ENCODE peak calls at places on chromosomes 6 and 20, in five cellular contexts. One of them, this sample, is unnamed.
A peak's percentile ranks its signal among the peaks of the same experiment; 100 is the strongest.

GRCh38 chr6:90000864-90001731 is 106.8 kb downstream of the GJA10 start:
- DNase-seq in cardiac muscle cell: no peak
- DNase-seq in ovary: no peak
- DNase-seq in tibial nerve: no peak
- DNase-seq in lower lobe of right lung: no peak
- DNase-seq in this sample: no peak

GRCh38 chr6:99349620-99350141 is at the start of gene FAXC:
- DNase-seq in cardiac muscle cell: peak; percentile 43
- DNase-seq in ovary: peak; percentile 31
- DNase-seq in tibial nerve: no peak
- DNase-seq in lower lobe of right lung: peak; percentile 73
- DNase-seq in this sample: peak; percentile 88

GRCh38 chr6:160455484-160456213 is 107.5 kb downstream of the SLC22A3 start:
- DNase-seq in tibial nerve: peak; percentile 54
- DNase-seq in ovary: peak; percentile 86
- DNase-seq in lower lobe of right lung: peak; percentile 55
- DNase-seq in cardiac muscle cell: peak; percentile 67
- DNase-seq in this sample: peak; percentile 39

GRCh38 chr6:152089992-152090391 is 282.5 kb downstream of the ESR1 start:
- DNase-seq in cardiac muscle cell: no peak
- DNase-seq in lower lobe of right lung: no peak
- DNase-seq in ovary: no peak
- DNase-seq in tibial nerve: no peak
- DNase-seq in this sample: no peak

GRCh38 chr6:89475634-89476033 is 42.7 kb downstream of the ANKRD6 start:
- DNase-seq in ovary: no peak
- DNase-seq in cardiac muscle cell: no peak
- DNase-seq in tibial nerve: no peak
- DNase-seq in lower lobe of right lung: no peak
- DNase-seq in this sample: no peak

GRCh38 chr20:17849111-17849900 is 119.3 kb downstream of the SNX5 start:
- DNase-seq in ovary: no peak
- DNase-seq in cardiac muscle cell: no peak
- DNase-seq in tibial nerve: no peak
- DNase-seq in lower lobe of right lung: no peak
- DNase-seq in this sample: no peak

GRCh38 chr6:112205521-112206458 is 48.6 kb downstream of the LAMA4 start:
- DNase-seq in tibial nerve: no peak
- DNase-seq in ovary: no peak
- DNase-seq in cardiac muscle cell: peak; percentile 21
- DNase-seq in lower lobe of right lung: no peak
- DNase-seq in this sample: no peak

GRCh38 chr20:63036266-63036665 is 29.5 kb upstream of the BHLHE23 start:
- DNase-seq in tibial nerve: no peak
- DNase-seq in ovary: peak; percentile 10
- DNase-seq in lower lobe of right lung: peak; percentile 31
- DNase-seq in cardiac muscle cell: no peak
- DNase-seq in this sample: peak; percentile 26

GRCh38 chr6:52512199-52512598 is 64.7 kb downstream of the TRAM2 start:
- DNase-seq in cardiac muscle cell: no peak
- DNase-seq in lower lobe of right lung: no peak
- DNase-seq in ovary: peak; percentile 70
- DNase-seq in tibial nerve: peak; percentile 40
- DNase-seq in this sample: no peak

GRCh38 chr20:36466089-36466488 is 75.2 kb upstream of the MYL9 start:
- DNase-seq in cardiac muscle cell: no peak
- DNase-seq in tibial nerve: no peak
- DNase-seq in ovary: no peak
- DNase-seq in lower lobe of right lung: no peak
- DNase-seq in this sample: no peak

GRCh38 chr6:134094436-134094835 is 42.0 kb upstream of the SLC2A12 start:
- DNase-seq in lower lobe of right lung: no peak
- DNase-seq in tibial nerve: no peak
- DNase-seq in cardiac muscle cell: no peak
- DNase-seq in ovary: no peak
- DNase-seq in this sample: no peak

GRCh38 chr20:46253391-46253790 is 54.9 kb downstream of the CDH22 start:
- DNase-seq in cardiac muscle cell: no peak
- DNase-seq in tibial nerve: no peak
- DNase-seq in lower lobe of right lung: no peak
- DNase-seq in ovary: no peak
- DNase-seq in this sample: no peak

GRCh38 chr20:4068708-4069107 is 53.4 kb upstream of the RNF24 start:
- DNase-seq in ovary: no peak
- DNase-seq in lower lobe of right lung: no peak
- DNase-seq in cardiac muscle cell: no peak
- DNase-seq in tibial nerve: no peak
- DNase-seq in this sample: no peak

GRCh38 chr20:21339499-21339898 is 36.4 kb downstream of the XRN2 start:
- DNase-seq in ovary: no peak
- DNase-seq in lower lobe of right lung: no peak
- DNase-seq in tibial nerve: no peak
- DNase-seq in cardiac muscle cell: no peak
- DNase-seq in this sample: no peak

GRCh38 chr20:44931911-44932310 is 22.1 kb downstream of the PABPC1L start:
- DNase-seq in ovary: no peak
- DNase-seq in lower lobe of right lung: no peak
- DNase-seq in cardiac muscle cell: no peak
- DNase-seq in tibial nerve: no peak
- DNase-seq in this sample: no peak

GRCh38 chr6:49526598-49526997 is 23.9 kb upstream of the C6orf141 start:
- DNase-seq in cardiac muscle cell: no peak
- DNase-seq in ovary: no peak
- DNase-seq in tibial nerve: no peak
- DNase-seq in lower lobe of right lung: no peak
- DNase-seq in this sample: no peak

GRCh38 chr6:94389218-94389617 is 969.9 kb upstream of the EPHA7 start:
- DNase-seq in ovary: no peak
- DNase-seq in lower lobe of right lung: no peak
- DNase-seq in cardiac muscle cell: no peak
- DNase-seq in tibial nerve: no peak
- DNase-seq in this sample: no peak

GRCh38 chr6:27669278-27669797 is 196.4 kb upstream of the ZNF184 start:
- DNase-seq in tibial nerve: no peak
- DNase-seq in cardiac muscle cell: peak; percentile 27
- DNase-seq in ovary: no peak
- DNase-seq in lower lobe of right lung: no peak
- DNase-seq in this sample: no peak

GRCh38 chr20:53579581-53580375 is 13.9 kb downstream of the ZNF217 start:
- DNase-seq in tibial nerve: no peak
- DNase-seq in ovary: no peak
- DNase-seq in cardiac muscle cell: no peak
- DNase-seq in lower lobe of right lung: peak; percentile 42
- DNase-seq in this sample: no peak

GRCh38 chr6:158185729-158186456 is 17.7 kb downstream of the GTF2H5 start:
- DNase-seq in tibial nerve: no peak
- DNase-seq in cardiac muscle cell: no peak
- DNase-seq in lower lobe of right lung: no peak
- DNase-seq in ovary: no peak
- DNase-seq in this sample: no peak

GRCh38 chr20:44648579-44648978 is 2.9 kb downstream of the ADA start:
- DNase-seq in cardiac muscle cell: peak; percentile 26
- DNase-seq in tibial nerve: no peak
- DNase-seq in ovary: no peak
- DNase-seq in lower lobe of right lung: no peak
- DNase-seq in this sample: no peak

GRCh38 chr6:157714153-157714490 is 108.9 kb upstream of the SNX9 start:
- DNase-seq in lower lobe of right lung: no peak
- DNase-seq in tibial nerve: no peak
- DNase-seq in cardiac muscle cell: peak; percentile 15
- DNase-seq in ovary: no peak
- DNase-seq in this sample: no peak

GRCh38 chr20:51368461-51369211 is 173.9 kb downstream of the NFATC2 start:
- DNase-seq in cardiac muscle cell: no peak
- DNase-seq in lower lobe of right lung: no peak
- DNase-seq in tibial nerve: no peak
- DNase-seq in ovary: no peak
- DNase-seq in this sample: no peak

GRCh38 chr20:38447931-38448675 is 13.0 kb upstream of the SNHG17 start:
- DNase-seq in lower lobe of right lung: no peak
- DNase-seq in tibial nerve: no peak
- DNase-seq in ovary: no peak
- DNase-seq in cardiac muscle cell: no peak
- DNase-seq in this sample: no peak

GRCh38 chr20:8782804-8783203 is 286.1 kb upstream of the PLCB4 start:
- DNase-seq in cardiac muscle cell: no peak
- DNase-seq in lower lobe of right lung: no peak
- DNase-seq in tibial nerve: no peak
- DNase-seq in ovary: no peak
- DNase-seq in this sample: no peak

GRCh38 chr6:8780653-8781052 is 345.3 kb upstream of the SLC35B3 start:
- DNase-seq in tibial nerve: no peak
- DNase-seq in cardiac muscle cell: no peak
- DNase-seq in lower lobe of right lung: no peak
- DNase-seq in ovary: no peak
- DNase-seq in this sample: no peak

GRCh38 chr6:570812-571211 is 86.1 kb downstream of the HUS1B start:
- DNase-seq in cardiac muscle cell: no peak
- DNase-seq in lower lobe of right lung: no peak
- DNase-seq in tibial nerve: no peak
- DNase-seq in ovary: no peak
- DNase-seq in this sample: no peak

GRCh38 chr20:57298457-57298856 is 31.1 kb upstream of the SPO11 start:
- DNase-seq in tibial nerve: no peak
- DNase-seq in ovary: no peak
- DNase-seq in cardiac muscle cell: no peak
- DNase-seq in lower lobe of right lung: no peak
- DNase-seq in this sample: no peak
- H3K27me3 ChIP-seq in tibial nerve: no peaks in the 10 kb centered on the region
- H3K27me3 ChIP-seq in ovary: no peaks in the 10 kb centered on the region
- H3K27me3 ChIP-seq in cardiac muscle cell: peaks cover 3% of the 10 kb centered on the region
- H3K27me3 ChIP-seq in lower lobe of right lung: no peaks in the 10 kb centered on the region
- H3K27me3 ChIP-seq in this sample: peaks cover 35% of the 10 kb centered on the region

GRCh38 chr6:41464019-41464418 is 82.2 kb upstream of the FOXP4 start:
- DNase-seq in cardiac muscle cell: no peak
- DNase-seq in lower lobe of right lung: no peak
- DNase-seq in tibial nerve: no peak
- DNase-seq in ovary: no peak
- DNase-seq in this sample: no peak

GRCh38 chr6:41460742-41461336 is 85.3 kb upstream of the FOXP4 start:
- DNase-seq in tibial nerve: no peak
- DNase-seq in lower lobe of right lung: no peak
- DNase-seq in cardiac muscle cell: no peak
- DNase-seq in ovary: no peak
- DNase-seq in this sample: no peak

GRCh38 chr6:41464481-41464880 is 81.7 kb upstream of the FOXP4 start:
- DNase-seq in ovary: no peak
- DNase-seq in tibial nerve: no peak
- DNase-seq in cardiac muscle cell: no peak
- DNase-seq in lower lobe of right lung: no peak
- DNase-seq in this sample: no peak

GRCh38 chr6:41462033-41462432 is 84.1 kb upstream of the FOXP4 start:
- DNase-seq in lower lobe of right lung: no peak
- DNase-seq in tibial nerve: no peak
- DNase-seq in cardiac muscle cell: no peak
- DNase-seq in ovary: peak; percentile 15
- DNase-seq in this sample: no peak

GRCh38 chr6:41462980-41463930 is 82.9 kb upstream of the FOXP4 start:
- DNase-seq in tibial nerve: peak; percentile 60
- DNase-seq in lower lobe of right lung: peak; percentile 83
- DNase-seq in ovary: peak; percentile 80
- DNase-seq in cardiac muscle cell: peak; percentile 83
- DNase-seq in this sample: no peak
- H3K27me3 ChIP-seq in tibial nerve: no peaks in the 10 kb centered on the region
- H3K27me3 ChIP-seq in lower lobe of right lung: peaks cover 3% of the 10 kb centered on the region
- H3K27me3 ChIP-seq in ovary: no peaks in the 10 kb centered on the region
- H3K27me3 ChIP-seq in cardiac muscle cell: no peaks in the 10 kb centered on the region
- H3K27me3 ChIP-seq in this sample: peaks cover 13% of the 10 kb centered on the region

GRCh38 chr6:150600302-150601017 is 775 bp downstream of the PLEKHG1 start:
- DNase-seq in cardiac muscle cell: peak; percentile 86
- DNase-seq in tibial nerve: peak; percentile 28
- DNase-seq in ovary: peak; percentile 72
- DNase-seq in lower lobe of right lung: peak; percentile 78
- DNase-seq in this sample: peak; percentile 83
- H3K27me3 ChIP-seq in cardiac muscle cell: peaks cover 80% of the 10 kb centered on the region
- H3K27me3 ChIP-seq in tibial nerve: no peaks in the 10 kb centered on the region
- H3K27me3 ChIP-seq in ovary: no peaks in the 10 kb centered on the region
- H3K27me3 ChIP-seq in lower lobe of right lung: no peaks in the 10 kb centered on the region
- H3K27me3 ChIP-seq in this sample: no peaks in the 10 kb centered on the region

GRCh38 chr6:43242908-43243648 is at the start of gene TTBK1:
- DNase-seq in tibial nerve: no peak
- DNase-seq in cardiac muscle cell: no peak
- DNase-seq in lower lobe of right lung: no peak
- DNase-seq in ovary: no peak
- DNase-seq in this sample: no peak
- H3K27me3 ChIP-seq in tibial nerve: no peaks in the 10 kb centered on the region
- H3K27me3 ChIP-seq in cardiac muscle cell: peaks cover 68% of the 10 kb centered on the region
- H3K27me3 ChIP-seq in lower lobe of right lung: peaks cover 47% of the 10 kb centered on the region
- H3K27me3 ChIP-seq in ovary: no peaks in the 10 kb centered on the region
- H3K27me3 ChIP-seq in this sample: peaks cover 79% of the 10 kb centered on the region

GRCh38 chr6:6008114-6008647 is 1.5 kb upstream of the NRN1 start:
- DNase-seq in lower lobe of right lung: no peak
- DNase-seq in ovary: no peak
- DNase-seq in tibial nerve: no peak
- DNase-seq in cardiac muscle cell: no peak
- DNase-seq in this sample: no peak
- H3K27me3 ChIP-seq in lower lobe of right lung: peaks cover 73% of the 10 kb centered on the region
- H3K27me3 ChIP-seq in ovary: no peaks in the 10 kb centered on the region
- H3K27me3 ChIP-seq in tibial nerve: peaks cover 3% of the 10 kb centered on the region
- H3K27me3 ChIP-seq in cardiac muscle cell: peaks cover 58% of the 10 kb centered on the region
- H3K27me3 ChIP-seq in this sample: peaks cover 99% of the 10 kb centered on the region

GRCh38 chr20:60491261-60491660 is 533.0 kb downstream of the CDH26 start:
- DNase-seq in cardiac muscle cell: no peak
- DNase-seq in tibial nerve: no peak
- DNase-seq in ovary: no peak
- DNase-seq in lower lobe of right lung: no peak
- DNase-seq in this sample: no peak
- H3K27me3 ChIP-seq in cardiac muscle cell: no peaks in the 10 kb centered on the region
- H3K27me3 ChIP-seq in tibial nerve: no peaks in the 10 kb centered on the region
- H3K27me3 ChIP-seq in ovary: no peaks in the 10 kb centered on the region
- H3K27me3 ChIP-seq in lower lobe of right lung: no peaks in the 10 kb centered on the region
- H3K27me3 ChIP-seq in this sample: no peaks in the 10 kb centered on the region